ENCODE peak calls at places on chromosomes 4 and X, in seven cellular contexts. One of them, this sample, is unnamed.

GRCh38 chr4:75547647-75548387 is 8.0 kb upstream of the ODAPH start:
- DNase-seq in uterus: peak; percentile 30
- DNase-seq in AG09309: no peak
- DNase-seq in T-helper 2 cell: no peak
- DNase-seq in M059J: no peak
- DNase-seq in activated T-helper 1 cell treated with anti-CD3 and anti-CD28 coated beads, Interleukin-12 subunit alpha, Interleukin-12 subunit beta, Interleukin-2, Interleukin-4 antibody, amounts not matched to agents 30 ng/mL and 10 ng/mL and 1 ng/mL, durations not matched to agents 14 hours and 24 hours and 36 hours: no peak
- DNase-seq in DND-41: no peak
- DNase-seq in this sample: peak; percentile 53

GRCh38 chrX:13120017-13120416 is 75.6 kb upstream of the FAM9C start:
- DNase-seq in uterus: peak; percentile 31
- DNase-seq in AG09309: no peak
- DNase-seq in T-helper 2 cell: no peak
- DNase-seq in M059J: peak; percentile 63
- DNase-seq in activated T-helper 1 cell treated with anti-CD3 and anti-CD28 coated beads, Interleukin-12 subunit alpha, Interleukin-12 subunit beta, Interleukin-2, Interleukin-4 antibody, amounts not matched to agents 30 ng/mL and 10 ng/mL and 1 ng/mL, durations not matched to agents 14 hours and 24 hours and 36 hours: no peak
- DNase-seq in DND-41: no peak
- DNase-seq in this sample: no peak

GRCh38 chr4:71189471-71189870 is 149.3 kb upstream of the SLC4A4 start:
- DNase-seq in uterus: no peak
- DNase-seq in AG09309: no peak
- DNase-seq in T-helper 2 cell: no peak
- DNase-seq in M059J: peak; percentile 33
- DNase-seq in activated T-helper 1 cell treated with anti-CD3 and anti-CD28 coated beads, Interleukin-12 subunit alpha, Interleukin-12 subunit beta, Interleukin-2, Interleukin-4 antibody, amounts not matched to agents 30 ng/mL and 10 ng/mL and 1 ng/mL, durations not matched to agents 14 hours and 24 hours and 36 hours: no peak
- DNase-seq in DND-41: no peak
- DNase-seq in this sample: no peak

GRCh38 chr4:162959056-162959455 is 207.6 kb downstream of the NAF1 start:
- DNase-seq in uterus: no peak
- DNase-seq in AG09309: no peak
- DNase-seq in T-helper 2 cell: no peak
- DNase-seq in M059J: peak; percentile 15
- DNase-seq in activated T-helper 1 cell treated with anti-CD3 and anti-CD28 coated beads, Interleukin-12 subunit alpha, Interleukin-12 subunit beta, Interleukin-2, Interleukin-4 antibody, amounts not matched to agents 30 ng/mL and 10 ng/mL and 1 ng/mL, durations not matched to agents 14 hours and 24 hours and 36 hours: no peak
- DNase-seq in DND-41: no peak
- DNase-seq in this sample: no peak

GRCh38 chrX:108001218-108001814 is 19.1 kb upstream of the TEX13B start:
- DNase-seq in uterus: no peak
- DNase-seq in AG09309: peak; percentile 16
- DNase-seq in T-helper 2 cell: peak; percentile 24
- DNase-seq in M059J: peak; percentile 37
- DNase-seq in activated T-helper 1 cell treated with anti-CD3 and anti-CD28 coated beads, Interleukin-12 subunit alpha, Interleukin-12 subunit beta, Interleukin-2, Interleukin-4 antibody, amounts not matched to agents 30 ng/mL and 10 ng/mL and 1 ng/mL, durations not matched to agents 14 hours and 24 hours and 36 hours: no peak
- DNase-seq in DND-41: peak; percentile 8
- DNase-seq in this sample: no peak

GRCh38 chr4:154124539-154125255 is 335.8 kb upstream of the SFRP2 start:
- DNase-seq in uterus: no peak
- DNase-seq in AG09309: peak; percentile 93
- DNase-seq in T-helper 2 cell: no peak
- DNase-seq in M059J: peak; percentile 92
- DNase-seq in activated T-helper 1 cell treated with anti-CD3 and anti-CD28 coated beads, Interleukin-12 subunit alpha, Interleukin-12 subunit beta, Interleukin-2, Interleukin-4 antibody, amounts not matched to agents 30 ng/mL and 10 ng/mL and 1 ng/mL, durations not matched to agents 14 hours and 24 hours and 36 hours: no peak
- DNase-seq in DND-41: no peak
- DNase-seq in this sample: no peak

GRCh38 chr4:73653695-73654106 is 33.5 kb upstream of the RASSF6 start:
- DNase-seq in uterus: no peak
- DNase-seq in AG09309: no peak
- DNase-seq in T-helper 2 cell: no peak
- DNase-seq in M059J: peak; percentile 36
- DNase-seq in activated T-helper 1 cell treated with anti-CD3 and anti-CD28 coated beads, Interleukin-12 subunit alpha, Interleukin-12 subunit beta, Interleukin-2, Interleukin-4 antibody, amounts not matched to agents 30 ng/mL and 10 ng/mL and 1 ng/mL, durations not matched to agents 14 hours and 24 hours and 36 hours: no peak
- DNase-seq in DND-41: peak; percentile 80
- DNase-seq in this sample: no peak

GRCh38 chr4:170388255-170388654 is 298.5 kb upstream of the AADAT start:
- DNase-seq in uterus: no peak
- DNase-seq in AG09309: no peak
- DNase-seq in T-helper 2 cell: no peak
- DNase-seq in M059J: peak; percentile 6
- DNase-seq in activated T-helper 1 cell treated with anti-CD3 and anti-CD28 coated beads, Interleukin-12 subunit alpha, Interleukin-12 subunit beta, Interleukin-2, Interleukin-4 antibody, amounts not matched to agents 30 ng/mL and 10 ng/mL and 1 ng/mL, durations not matched to agents 14 hours and 24 hours and 36 hours: no peak
- DNase-seq in DND-41: no peak
- DNase-seq in this sample: no peak

GRCh38 chr4:66955784-66956183 is 589.5 kb downstream of the CENPC start:
- DNase-seq in uterus: no peak
- DNase-seq in AG09309: no peak
- DNase-seq in T-helper 2 cell: no peak
- DNase-seq in M059J: no peak
- DNase-seq in activated T-helper 1 cell treated with anti-CD3 and anti-CD28 coated beads, Interleukin-12 subunit alpha, Interleukin-12 subunit beta, Interleukin-2, Interleukin-4 antibody, amounts not matched to agents 30 ng/mL and 10 ng/mL and 1 ng/mL, durations not matched to agents 14 hours and 24 hours and 36 hours: no peak
- DNase-seq in DND-41: no peak
- DNase-seq in this sample: no peak

GRCh38 chr4:53015681-53016080 is 153.6 kb downstream of the RASL11B start:
- DNase-seq in uterus: peak; percentile 51
- DNase-seq in AG09309: no peak
- DNase-seq in T-helper 2 cell: no peak
- DNase-seq in M059J: no peak
- DNase-seq in activated T-helper 1 cell treated with anti-CD3 and anti-CD28 coated beads, Interleukin-12 subunit alpha, Interleukin-12 subunit beta, Interleukin-2, Interleukin-4 antibody, amounts not matched to agents 30 ng/mL and 10 ng/mL and 1 ng/mL, durations not matched to agents 14 hours and 24 hours and 36 hours: no peak
- DNase-seq in DND-41: no peak
- DNase-seq in this sample: no peak

GRCh38 chr4:88217169-88217568 is 58.7 kb upstream of the ABCG2 start:
- DNase-seq in uterus: no peak
- DNase-seq in AG09309: no peak
- DNase-seq in T-helper 2 cell: no peak
- DNase-seq in M059J: no peak
- DNase-seq in activated T-helper 1 cell treated with anti-CD3 and anti-CD28 coated beads, Interleukin-12 subunit alpha, Interleukin-12 subunit beta, Interleukin-2, Interleukin-4 antibody, amounts not matched to agents 30 ng/mL and 10 ng/mL and 1 ng/mL, durations not matched to agents 14 hours and 24 hours and 36 hours: no peak
- DNase-seq in DND-41: no peak
- DNase-seq in this sample: no peak

GRCh38 chr4:153735901-153736461 is 23.8 kb downstream of the RNF175 start:
- DNase-seq in uterus: no peak
- DNase-seq in AG09309: no peak
- DNase-seq in T-helper 2 cell: no peak
- DNase-seq in M059J: peak; percentile 45
- DNase-seq in activated T-helper 1 cell treated with anti-CD3 and anti-CD28 coated beads, Interleukin-12 subunit alpha, Interleukin-12 subunit beta, Interleukin-2, Interleukin-4 antibody, amounts not matched to agents 30 ng/mL and 10 ng/mL and 1 ng/mL, durations not matched to agents 14 hours and 24 hours and 36 hours: no peak
- DNase-seq in DND-41: no peak
- DNase-seq in this sample: no peak

GRCh38 chr4:56130609-56131150 is 181.9 kb downstream of the CEP135 start:
- DNase-seq in uterus: no peak
- DNase-seq in AG09309: no peak
- DNase-seq in T-helper 2 cell: no peak
- DNase-seq in M059J: no peak
- DNase-seq in activated T-helper 1 cell treated with anti-CD3 and anti-CD28 coated beads, Interleukin-12 subunit alpha, Interleukin-12 subunit beta, Interleukin-2, Interleukin-4 antibody, amounts not matched to agents 30 ng/mL and 10 ng/mL and 1 ng/mL, durations not matched to agents 14 hours and 24 hours and 36 hours: no peak
- DNase-seq in DND-41: no peak
- DNase-seq in this sample: no peak

GRCh38 chrX:72620550-72621145 is 48.0 kb upstream of the HDAC8 start:
- DNase-seq in uterus: peak; percentile 72
- DNase-seq in AG09309: peak; percentile 23
- DNase-seq in T-helper 2 cell: no peak
- DNase-seq in M059J: peak; percentile 92
- DNase-seq in activated T-helper 1 cell treated with anti-CD3 and anti-CD28 coated beads, Interleukin-12 subunit alpha, Interleukin-12 subunit beta, Interleukin-2, Interleukin-4 antibody, amounts not matched to agents 30 ng/mL and 10 ng/mL and 1 ng/mL, durations not matched to agents 14 hours and 24 hours and 36 hours: peak; percentile 4
- DNase-seq in DND-41: no peak
- DNase-seq in this sample: no peak

GRCh38 chr4:79763486-79764075 is 309.4 kb downstream of the ANTXR2 start:
- DNase-seq in uterus: no peak
- DNase-seq in AG09309: no peak
- DNase-seq in T-helper 2 cell: no peak
- DNase-seq in M059J: no peak
- DNase-seq in activated T-helper 1 cell treated with anti-CD3 and anti-CD28 coated beads, Interleukin-12 subunit alpha, Interleukin-12 subunit beta, Interleukin-2, Interleukin-4 antibody, amounts not matched to agents 30 ng/mL and 10 ng/mL and 1 ng/mL, durations not matched to agents 14 hours and 24 hours and 36 hours: no peak
- DNase-seq in DND-41: no peak
- DNase-seq in this sample: no peak

GRCh38 chr4:64643841-64644240 is 234.6 kb upstream of the TECRL start:
- DNase-seq in uterus: no peak
- DNase-seq in AG09309: no peak
- DNase-seq in T-helper 2 cell: no peak
- DNase-seq in M059J: no peak
- DNase-seq in activated T-helper 1 cell treated with anti-CD3 and anti-CD28 coated beads, Interleukin-12 subunit alpha, Interleukin-12 subunit beta, Interleukin-2, Interleukin-4 antibody, amounts not matched to agents 30 ng/mL and 10 ng/mL and 1 ng/mL, durations not matched to agents 14 hours and 24 hours and 36 hours: no peak
- DNase-seq in DND-41: no peak
- DNase-seq in this sample: no peak

GRCh38 chr4:33975996-33976395 is 2268.3 kb downstream of the ARAP2 start:
- DNase-seq in uterus: no peak
- DNase-seq in AG09309: peak; percentile 35
- DNase-seq in T-helper 2 cell: no peak
- DNase-seq in M059J: no peak
- DNase-seq in activated T-helper 1 cell treated with anti-CD3 and anti-CD28 coated beads, Interleukin-12 subunit alpha, Interleukin-12 subunit beta, Interleukin-2, Interleukin-4 antibody, amounts not matched to agents 30 ng/mL and 10 ng/mL and 1 ng/mL, durations not matched to agents 14 hours and 24 hours and 36 hours: no peak
- DNase-seq in DND-41: no peak
- DNase-seq in this sample: no peak